ENCODE peak calls at places on chromosomes 4 and X, in nine cellular contexts. C, Z, B, E, A, Y, W, H and K are unnamed samples.

GRCh38 chr4:103443324-103443723 is 245.2 kb upstream of the CENPE start:
- DNase-seq in Z (no peak), C (no peak), H (no peak), W (no peak), E (no peak), Y (no peak), A (no peak), B (no peak), K (no peak)

GRCh38 chrX:78527263-78527662 is 131.9 kb downstream of the RTL3 start:
- DNase-seq in H (no peak), Z (no peak), A (no peak), Y (no peak), C (no peak), B (no peak), W (no peak), E (no peak), K (no peak)

GRCh38 chrX:65667503-65668355 is at the start of gene MSN:
- DNase-seq in B (no peak), W (peak; percentile 63), H (peak; percentile 74), Y (peak; percentile 59), E (peak; percentile 65), Z (peak; percentile 61), C (peak; percentile 36), A (no peak), K (peak; percentile 77)

GRCh38 chrX:76407795-76408194 is 19.7 kb upstream of the MAGEE1 start:
- DNase-seq in B (no peak), H (no peak), A (no peak), C (no peak), W (no peak), E (no peak), Y (no peak), Z (no peak), K (no peak)

GRCh38 chr4:40662962-40663604 is 33.4 kb upstream of the RBM47 start:
- DNase-seq in H (no peak), Z (no peak), A (no peak), C (no peak), E (no peak), B (peak; percentile 92), Y (no peak), W (no peak), K (peak; percentile 21)

GRCh38 chr4:55169352-55169959 is 44.1 kb upstream of the KDR start:
- DNase-seq in Z (no peak), C (no peak), A (no peak), H (no peak), W (no peak), E (no peak), B (no peak), Y (no peak), K (peak; percentile 28)

GRCh38 chr4:38896940-38897339 is 29.3 kb downstream of the FAM114A1 start:
- DNase-seq in B (no peak), C (no peak), W (no peak), H (no peak), E (no peak), Y (no peak), Z (no peak), A (no peak), K (no peak)

GRCh38 chrX:129360175-129360574 is 163.1 kb downstream of the SMARCA1 start:
- DNase-seq in W (peak; percentile 2), Y (peak; percentile 21), C (peak; percentile 13), E (no peak), Z (peak; percentile 11), H (peak; percentile 1), B (peak; percentile 46), A (peak; percentile 4), K (peak; percentile 31)

GRCh38 chr4:184286346-184286745 is 68.7 kb upstream of the ENPP6 start:
- DNase-seq in Z (no peak), B (no peak), E (no peak), Y (no peak), W (no peak), H (no peak), C (no peak), A (no peak), K (no peak)

GRCh38 chrX:15418041-15418706 is 34.0 kb upstream of the VEGFD start:
- DNase-seq in B (no peak), Y (no peak), E (no peak), A (no peak), H (no peak), C (no peak), W (no peak), Z (no peak), K (no peak)